ENCODE peak calls at places on chromosome 2, in four cellular contexts. M is CD8-positive, alpha-beta memory T cell; Z is B cell; Y is stimulated activated CD8-positive, alpha-beta memory T cell treated with anti-CD3 and anti-CD28 coated beads, Interleukin-7, amount 100 ng/mL, for 1 hour. K is an unnamed sample.

GRCh38 chr2:57497489-57498096 is 549.0 kb upstream of the VRK2 start:
- DNase-seq in M (no peak), Y (no peak), Z (no peak), K (no peak)

GRCh38 chr2:72555943-72556342 is 269.9 kb downstream of the EXOC6B start:
- DNase-seq in Y (no peak), M (no peak), Z (no peak), K (no peak)

GRCh38 chr2:240820607-240821428 is 799 bp upstream of the KIF1A start:
- DNase-seq in M (no peak), Z (no peak), Y (no peak), K (no peak)

GRCh38 chr2:145897151-145897550 is 1377.2 kb upstream of the ZEB2 start:
- DNase-seq in Y (no peak), Z (no peak), M (no peak), K (no peak)

GRCh38 chr2:46508312-46508711 is 28.9 kb downstream of the TMEM247 start:
- DNase-seq in Z (no peak), M (no peak), Y (no peak), K (no peak)

GRCh38 chr2:241208058-241208457 is 19.6 kb downstream of the ANO7 start:
- DNase-seq in Z (no peak), M (no peak), Y (no peak), K (no peak)

GRCh38 chr2:113806217-113806913 is 49.9 kb upstream of the SLC35F5 start:
- DNase-seq in Y (no peak), M (no peak), Z (no peak), K (no peak)

GRCh38 chr2:30422437-30422805 is 24.6 kb upstream of the LCLAT1 start:
- DNase-seq in Z (peak), Y (peak), M (peak), K (peak)

GRCh38 chr2:145845207-145845894 is 1325.4 kb upstream of the ZEB2 start:
- DNase-seq in Z (no peak), M (no peak), Y (no peak), K (no peak)

GRCh38 chr2:112644155-112644932 is 1.4 kb upstream of the SLC20A1 start:
- DNase-seq in M (no peak), Z (no peak), Y (no peak), K (no peak)

GRCh38 chr2:120815292-120815691 is 79.6 kb downstream of the GLI2 start:
- DNase-seq in M (no peak), Z (no peak), Y (no peak), K (no peak)

GRCh38 chr2:140275427-140275826 is 1495.2 kb upstream of the NXPH2 start:
- DNase-seq in M (no peak), Z (no peak), Y (no peak), K (no peak)

GRCh38 chr2:234823877-234824376 is 127.9 kb upstream of the SH3BP4 start:
- DNase-seq in Y (no peak), M (no peak), Z (no peak), K (no peak)

GRCh38 chr2:128628206-128628605 is 309.5 kb upstream of the HS6ST1 start:
- DNase-seq in Y (no peak), Z (no peak), M (no peak), K (no peak)

GRCh38 chr2:157989227-157989626 is 112.4 kb upstream of the UPP2 start:
- DNase-seq in Z (no peak), M (no peak), Y (no peak), K (no peak)

GRCh38 chr2:40404500-40404899 is 47.4 kb downstream of the SLC8A1 start:
- DNase-seq in M (no peak), Y (no peak), Z (no peak), K (no peak)

GRCh38 chr2:232195487-232195886 is 183.1 kb upstream of the ALPP start:
- DNase-seq in Y (no peak), Z (no peak), M (no peak), K (no peak)

GRCh38 chr2:157443795-157444642 is at the start of gene CYTIP:
- DNase-seq in Z (peak), Y (no peak), M (peak), K (peak)

GRCh38 chr2:164661349-164661748 is 40.1 kb upstream of the GRB14 start:
- DNase-seq in Y (no peak), M (no peak), Z (no peak), K (no peak)

GRCh38 chr2:29440921-29441623 is 325.9 kb downstream of the CLIP4 start:
- DNase-seq in Y (no peak), M (no peak), Z (no peak), K (no peak)

GRCh38 chr2:112960230-112960825 is 17.5 kb upstream of the IL36G start:
- DNase-seq in M (no peak), Y (no peak), Z (no peak), K (no peak)

GRCh38 chr2:216308532-216308931 is 63.8 kb downstream of the MARCHF4 start:
- DNase-seq in M (no peak), Z (no peak), Y (no peak), K (no peak)

GRCh38 chr2:160356485-160356884 is 137.1 kb downstream of the RBMS1 start:
- DNase-seq in Y (no peak), M (no peak), Z (no peak), K (no peak)

GRCh38 chr2:328761-329160 is 40.9 kb upstream of the ALKAL2 start:
- DNase-seq in Y (no peak), M (no peak), Z (no peak), K (no peak)

GRCh38 chr2:141767051-141767450 is 363.8 kb downstream of the LRP1B start:
- DNase-seq in M (no peak), Z (no peak), Y (no peak), K (no peak)

GRCh38 chr2:232418466-232419244 is 12.0 kb downstream of the ALPG start:
- DNase-seq in Z (no peak), M (no peak), Y (no peak), K (no peak)

GRCh38 chr2:101387151-101387807 is at the start of gene CREG2:
- DNase-seq in Y (peak), Z (peak), M (peak), K (no peak)

GRCh38 chr2:73494031-73494430 is 108.4 kb downstream of the ALMS1 start:
- DNase-seq in Y (no peak), M (no peak), Z (no peak), K (no peak)

GRCh38 chr2:164351536-164351935 is 269.7 kb downstream of the GRB14 start:
- DNase-seq in Z (no peak), Y (no peak), M (no peak), K (no peak)

GRCh38 chr2:227539465-227539956 is 59.2 kb upstream of the SCYGR2 start:
- DNase-seq in Y (no peak), Z (no peak), M (no peak), K (no peak)

GRCh38 chr2:183179156-183179555 is 54.9 kb downstream of the NUP35 start:
- DNase-seq in Y (no peak), M (no peak), Z (no peak), K (no peak)

GRCh38 chr2:31889044-31889443 is 121.8 kb downstream of the MEMO1 start:
- DNase-seq in Y (no peak), M (no peak), Z (no peak), K (no peak)

GRCh38 chr2:29097569-29097968 is 17.6 kb upstream of the CLIP4 start:
- DNase-seq in M (no peak), Z (no peak), Y (no peak), K (no peak)

GRCh38 chr2:169462896-169463695 is 16.2 kb upstream of the BBS5 start:
- DNase-seq in Z (no peak), Y (no peak), M (no peak), K (no peak)

K was measured in NK-92 treated with Interleukin-12 subunit alpha and Interleukin-12 subunit beta, amount 100 ng/mL, for 24 hours.